ENCODE peak calls at places on chromosomes 2 and 18, in six cellular contexts. One of them, this sample, is unnamed.

GRCh38 chr18:52620926-52621439 is 281.0 kb downstream of the DCC start:
- DNase-seq in upper lobe of right lung: no peak
- DNase-seq in lower leg skin: no peak
- DNase-seq in psoas muscle: no peak
- DNase-seq in Peyer's patch: no peak
- DNase-seq in kidney epithelial cell: no peak
- DNase-seq in this sample: no peak

GRCh38 chr2:136048886-136049832 is 63.7 kb upstream of the DARS1 start:
- DNase-seq in upper lobe of right lung: no peak
- DNase-seq in lower leg skin: no peak
- DNase-seq in psoas muscle: no peak
- DNase-seq in Peyer's patch: no peak
- DNase-seq in kidney epithelial cell: no peak
- DNase-seq in this sample: no peak

GRCh38 chr2:77807531-77808215 is 285.5 kb upstream of the LRRTM4 start:
- DNase-seq in upper lobe of right lung: no peak
- DNase-seq in lower leg skin: no peak
- DNase-seq in psoas muscle: no peak
- DNase-seq in Peyer's patch: no peak
- DNase-seq in kidney epithelial cell: no peak
- DNase-seq in this sample: no peak

GRCh38 chr2:233714164-233714563 is 1.5 kb downstream of the UGT1A5 start:
- DNase-seq in upper lobe of right lung: no peak
- DNase-seq in lower leg skin: no peak
- DNase-seq in psoas muscle: no peak
- DNase-seq in Peyer's patch: no peak
- DNase-seq in kidney epithelial cell: no peak
- DNase-seq in this sample: no peak

GRCh38 chr18:26863122-26863879 is 2.2 kb downstream of the AQP4 start:
- DNase-seq in upper lobe of right lung: peak
- DNase-seq in lower leg skin: no peak
- DNase-seq in psoas muscle: peak
- DNase-seq in Peyer's patch: peak
- DNase-seq in kidney epithelial cell: no peak
- DNase-seq in this sample: peak

GRCh38 chr2:193240752-193241151 is 1046.0 kb upstream of the TMEFF2 start:
- DNase-seq in upper lobe of right lung: no peak
- DNase-seq in lower leg skin: no peak
- DNase-seq in psoas muscle: no peak
- DNase-seq in Peyer's patch: no peak
- DNase-seq in kidney epithelial cell: no peak
- DNase-seq in this sample: no peak

GRCh38 chr2:240024766-240025165 is 376 bp downstream of the NDUFA10 start:
- DNase-seq in upper lobe of right lung: no peak
- DNase-seq in lower leg skin: no peak
- DNase-seq in psoas muscle: no peak
- DNase-seq in Peyer's patch: peak
- DNase-seq in kidney epithelial cell: no peak
- DNase-seq in this sample: no peak

GRCh38 chr2:144194331-144195071 is 325.4 kb downstream of the ZEB2 start:
- DNase-seq in upper lobe of right lung: no peak
- DNase-seq in lower leg skin: no peak
- DNase-seq in psoas muscle: no peak
- DNase-seq in Peyer's patch: no peak
- DNase-seq in kidney epithelial cell: no peak
- DNase-seq in this sample: no peak

GRCh38 chr2:112674229-112674628 is 28.5 kb downstream of the SLC20A1 start:
- DNase-seq in upper lobe of right lung: peak
- DNase-seq in lower leg skin: peak
- DNase-seq in psoas muscle: peak
- DNase-seq in Peyer's patch: no peak
- DNase-seq in kidney epithelial cell: no peak
- DNase-seq in this sample: no peak

GRCh38 chr2:62938126-62938525 is 112.5 kb upstream of the OTX1 start:
- DNase-seq in upper lobe of right lung: no peak
- DNase-seq in lower leg skin: no peak
- DNase-seq in psoas muscle: no peak
- DNase-seq in Peyer's patch: no peak
- DNase-seq in kidney epithelial cell: no peak
- DNase-seq in this sample: no peak

GRCh38 chr2:240557808-240558207 is at the start of gene ANKMY1:
- DNase-seq in upper lobe of right lung: peak
- DNase-seq in lower leg skin: peak
- DNase-seq in psoas muscle: peak
- DNase-seq in Peyer's patch: peak
- DNase-seq in kidney epithelial cell: no peak
- DNase-seq in this sample: peak

GRCh38 chr18:13703899-13704298 is 22.5 kb downstream of the FAM210A start:
- DNase-seq in upper lobe of right lung: no peak
- DNase-seq in lower leg skin: no peak
- DNase-seq in psoas muscle: no peak
- DNase-seq in Peyer's patch: no peak
- DNase-seq in kidney epithelial cell: no peak
- DNase-seq in this sample: no peak

GRCh38 chr18:29226201-29226600 is 1049.3 kb upstream of the CDH2 start:
- DNase-seq in upper lobe of right lung: no peak
- DNase-seq in lower leg skin: no peak
- DNase-seq in psoas muscle: no peak
- DNase-seq in Peyer's patch: no peak
- DNase-seq in kidney epithelial cell: no peak
- DNase-seq in this sample: no peak

GRCh38 chr2:169849710-169850109 is 22.5 kb downstream of the UBR3 start:
- DNase-seq in upper lobe of right lung: no peak
- DNase-seq in lower leg skin: no peak
- DNase-seq in psoas muscle: no peak
- DNase-seq in Peyer's patch: no peak
- DNase-seq in kidney epithelial cell: no peak
- DNase-seq in this sample: no peak

GRCh38 chr2:142874293-142874814 is 3.1 kb upstream of the KYNU start:
- DNase-seq in upper lobe of right lung: peak
- DNase-seq in lower leg skin: peak
- DNase-seq in psoas muscle: peak
- DNase-seq in Peyer's patch: no peak
- DNase-seq in kidney epithelial cell: peak
- DNase-seq in this sample: no peak

GRCh38 chr2:158505448-158505934 is 48.7 kb downstream of the PKP4 start:
- DNase-seq in upper lobe of right lung: no peak
- DNase-seq in lower leg skin: no peak
- DNase-seq in psoas muscle: no peak
- DNase-seq in Peyer's patch: no peak
- DNase-seq in kidney epithelial cell: no peak
- DNase-seq in this sample: no peak

GRCh38 chr2:241762321-241762932 is 14.2 kb upstream of the GAL3ST2 start:
- DNase-seq in upper lobe of right lung: peak
- DNase-seq in lower leg skin: peak
- DNase-seq in psoas muscle: no peak
- DNase-seq in Peyer's patch: no peak
- DNase-seq in kidney epithelial cell: no peak
- DNase-seq in this sample: no peak

GRCh38 chr18:48735856-48736255 is 197.0 kb downstream of the CTIF start:
- DNase-seq in upper lobe of right lung: no peak
- DNase-seq in lower leg skin: no peak
- DNase-seq in psoas muscle: no peak
- DNase-seq in Peyer's patch: no peak
- DNase-seq in kidney epithelial cell: no peak
- DNase-seq in this sample: no peak

GRCh38 chr2:207143474-207144190 is 22.1 kb downstream of the KLF7 start:
- DNase-seq in upper lobe of right lung: peak
- DNase-seq in lower leg skin: peak
- DNase-seq in psoas muscle: peak
- DNase-seq in Peyer's patch: peak
- DNase-seq in kidney epithelial cell: no peak
- DNase-seq in this sample: no peak

GRCh38 chr2:27291865-27292264 is 9.6 kb downstream of the TRIM54 start:
- DNase-seq in upper lobe of right lung: no peak
- DNase-seq in lower leg skin: no peak
- DNase-seq in psoas muscle: no peak
- DNase-seq in Peyer's patch: no peak
- DNase-seq in kidney epithelial cell: no peak
- DNase-seq in this sample: no peak

GRCh38 chr2:240983361-240983995 is 14.9 kb upstream of the SNED1 start:
- DNase-seq in upper lobe of right lung: peak
- DNase-seq in lower leg skin: peak
- DNase-seq in psoas muscle: peak
- DNase-seq in Peyer's patch: peak
- DNase-seq in kidney epithelial cell: no peak
- DNase-seq in this sample: peak

GRCh38 chr2:46363535-46364170 is 66.4 kb downstream of the EPAS1 start:
- DNase-seq in upper lobe of right lung: no peak
- DNase-seq in lower leg skin: no peak
- DNase-seq in psoas muscle: no peak
- DNase-seq in Peyer's patch: no peak
- DNase-seq in kidney epithelial cell: no peak
- DNase-seq in this sample: no peak

GRCh38 chr2:44197806-44198205 is 29.1 kb downstream of the PPM1B start:
- DNase-seq in upper lobe of right lung: no peak
- DNase-seq in lower leg skin: no peak
- DNase-seq in psoas muscle: no peak
- DNase-seq in Peyer's patch: no peak
- DNase-seq in kidney epithelial cell: no peak
- DNase-seq in this sample: no peak

GRCh38 chr2:94923196-94923595 is 52.0 kb downstream of the TEKT4 start:
- DNase-seq in upper lobe of right lung: no peak
- DNase-seq in lower leg skin: no peak
- DNase-seq in psoas muscle: no peak
- DNase-seq in Peyer's patch: no peak
- DNase-seq in kidney epithelial cell: no peak
- DNase-seq in this sample: no peak

GRCh38 chr2:174051039-174051438 is 85.9 kb upstream of the SP3 start:
- DNase-seq in upper lobe of right lung: no peak
- DNase-seq in lower leg skin: no peak
- DNase-seq in psoas muscle: no peak
- DNase-seq in Peyer's patch: no peak
- DNase-seq in kidney epithelial cell: no peak
- DNase-seq in this sample: no peak

GRCh38 chr2:211812587-211812986 is 726.0 kb downstream of the ERBB4 start:
- DNase-seq in upper lobe of right lung: no peak
- DNase-seq in lower leg skin: no peak
- DNase-seq in psoas muscle: no peak
- DNase-seq in Peyer's patch: no peak
- DNase-seq in kidney epithelial cell: no peak
- DNase-seq in this sample: no peak
- TF ChIP-seq CTCF in upper lobe of right lung: no peak
- TF ChIP-seq CTCF in lower leg skin: no peak
- TF ChIP-seq CTCF in psoas muscle: no peak
- TF ChIP-seq CTCF in Peyer's patch: no peak
- TF ChIP-seq CTCF in kidney epithelial cell: no peak
- TF ChIP-seq CTCF in this sample: no peak

GRCh38 chr18:67766930-67767329 is 250.4 kb upstream of the DSEL start:
- DNase-seq in upper lobe of right lung: no peak
- DNase-seq in lower leg skin: no peak
- DNase-seq in psoas muscle: no peak
- DNase-seq in Peyer's patch: no peak
- DNase-seq in kidney epithelial cell: peak
- DNase-seq in this sample: no peak
- TF ChIP-seq CTCF in upper lobe of right lung: no peak
- TF ChIP-seq CTCF in lower leg skin: no peak
- TF ChIP-seq CTCF in psoas muscle: no peak
- TF ChIP-seq CTCF in Peyer's patch: no peak
- TF ChIP-seq CTCF in kidney epithelial cell: no peak
- TF ChIP-seq CTCF in this sample: no peak

GRCh38 chr2:85355073-85355410 is 473 bp downstream of the ELMOD3 start:
- DNase-seq in upper lobe of right lung: no peak
- DNase-seq in lower leg skin: no peak
- DNase-seq in psoas muscle: no peak
- DNase-seq in Peyer's patch: no peak
- DNase-seq in kidney epithelial cell: no peak
- DNase-seq in this sample: no peak

GRCh38 chr2:85355521-85355920 is 952 bp downstream of the ELMOD3 start:
- DNase-seq in upper lobe of right lung: no peak
- DNase-seq in lower leg skin: no peak
- DNase-seq in psoas muscle: no peak
- DNase-seq in Peyer's patch: no peak
- DNase-seq in kidney epithelial cell: no peak
- DNase-seq in this sample: no peak

GRCh38 chr2:85356186-85356585 is 1.6 kb downstream of the ELMOD3 start:
- DNase-seq in upper lobe of right lung: no peak
- DNase-seq in lower leg skin: no peak
- DNase-seq in psoas muscle: no peak
- DNase-seq in Peyer's patch: no peak
- DNase-seq in kidney epithelial cell: no peak
- DNase-seq in this sample: no peak

GRCh38 chr2:85353876-85354285 is 447 bp downstream of the RETSAT start:
- DNase-seq in upper lobe of right lung: peak
- DNase-seq in lower leg skin: peak
- DNase-seq in psoas muscle: peak
- DNase-seq in Peyer's patch: peak
- DNase-seq in kidney epithelial cell: no peak
- DNase-seq in this sample: no peak

DNA sequence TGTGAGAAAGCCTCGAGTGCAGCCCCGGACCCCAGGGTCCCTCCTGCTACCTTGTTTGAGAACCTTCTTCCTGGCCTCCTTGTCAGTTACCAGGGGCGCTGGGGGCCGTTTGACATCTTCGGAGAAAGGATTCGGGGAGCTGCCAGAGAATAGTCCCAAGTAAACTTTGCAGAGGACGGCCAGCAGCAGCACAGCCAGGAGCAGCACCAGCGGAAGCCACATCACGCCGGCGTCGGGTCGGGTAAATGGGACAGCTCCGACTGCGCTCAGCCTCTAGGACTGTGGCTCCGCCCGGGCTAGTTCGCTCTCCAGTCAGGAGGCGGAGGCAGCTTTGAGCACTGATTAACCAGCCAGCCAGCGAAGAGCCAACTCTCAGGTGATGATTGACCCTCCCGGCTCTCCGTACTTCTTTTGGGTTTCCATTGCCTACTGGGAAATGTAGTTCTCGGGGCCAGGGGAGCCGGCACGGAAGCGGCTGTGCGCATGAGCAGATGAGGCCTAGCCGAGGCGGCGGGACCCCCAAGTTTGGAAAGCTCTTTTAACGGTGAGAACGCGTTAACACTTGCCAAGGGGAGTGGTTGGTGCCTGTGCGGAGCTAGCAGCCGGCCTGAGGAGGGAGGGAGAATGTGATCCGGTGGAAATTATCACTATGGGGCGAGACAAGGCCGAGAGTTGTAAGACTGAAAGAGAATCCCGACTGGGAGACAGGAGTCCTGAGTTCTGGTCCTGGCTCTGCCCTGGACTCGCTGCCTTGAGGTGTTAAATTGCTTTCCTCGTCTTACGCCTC is at the start of the genes ELMOD3 and RETSAT:
- DNase-seq in upper lobe of right lung: peak
- DNase-seq in lower leg skin: peak
- DNase-seq in psoas muscle: peak
- DNase-seq in Peyer's patch: peak
- DNase-seq in kidney epithelial cell: peak
- DNase-seq in this sample: peak
- TF ChIP-seq CTCF in upper lobe of right lung: no peak
- TF ChIP-seq CTCF in lower leg skin: no peak
- TF ChIP-seq CTCF in psoas muscle: no peak
- TF ChIP-seq CTCF in Peyer's patch: peak
- TF ChIP-seq CTCF in kidney epithelial cell: no peak
- TF ChIP-seq CTCF in this sample: no peak

DNA sequence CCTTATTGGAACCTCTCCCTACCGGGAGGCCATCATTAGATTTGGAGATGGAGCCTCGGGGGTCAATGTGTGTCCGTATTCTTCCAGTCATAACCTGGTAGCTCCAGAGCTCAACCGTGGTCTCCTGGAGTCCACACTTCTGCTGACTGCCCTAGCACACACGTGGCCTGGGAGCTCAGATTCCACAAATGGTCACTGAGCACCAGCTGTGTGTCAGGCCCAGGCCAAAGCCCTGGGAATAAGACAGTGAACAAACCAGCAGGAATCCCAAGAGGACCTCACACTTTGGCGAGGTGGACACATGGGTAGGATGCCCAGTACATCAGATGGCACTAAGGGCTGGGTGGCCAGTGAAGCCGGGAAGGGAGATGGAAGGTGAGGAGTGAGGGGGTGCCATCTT is 15.5 kb downstream of the GYPC start:
- DNase-seq in upper lobe of right lung: no peak
- DNase-seq in lower leg skin: no peak
- DNase-seq in psoas muscle: no peak
- DNase-seq in Peyer's patch: no peak
- DNase-seq in kidney epithelial cell: no peak
- DNase-seq in this sample: no peak
- TF ChIP-seq CTCF in upper lobe of right lung: no peak
- TF ChIP-seq CTCF in lower leg skin: no peak
- TF ChIP-seq CTCF in psoas muscle: no peak
- TF ChIP-seq CTCF in Peyer's patch: no peak
- TF ChIP-seq CTCF in kidney epithelial cell: no peak
- TF ChIP-seq CTCF in this sample: no peak